ENCODE peak calls at places on chromosomes 2 and 18, in seven cellular contexts. W, P, X, Q, K, O and D are unnamed samples.

GRCh38 chr2:40451926-40452605 is at the start of gene SLC8A1:
- DNase-seq in W (peak; percentile 48), P (no peak), X (no peak), Q (no peak), K (peak; percentile 39), O (peak; percentile 49), D (no peak)

GRCh38 chr2:153354406-153354805 is 124.2 kb downstream of the RPRM start:
- DNase-seq in W (no peak), P (no peak), X (no peak), Q (peak; percentile 26), K (peak; percentile 0), O (no peak), D (no peak)

GRCh38 chr2:30217644-30218361 is 13.5 kb upstream of the LBH start:
- DNase-seq in W (no peak), P (no peak), X (no peak), Q (no peak), K (no peak), O (no peak), D (peak; percentile 87)

GRCh38 chr18:25941556-25941955 is 148.9 kb downstream of the SS18 start:
- DNase-seq in W (no peak), P (no peak), X (no peak), Q (no peak), K (peak; percentile 2), O (peak; percentile 2), D (no peak)

GRCh38 chr18:79849328-79850207 is 51.8 kb downstream of the KCNG2 start:
- DNase-seq in W (no peak), P (no peak), X (no peak), Q (no peak), K (no peak), O (no peak), D (no peak)

GRCh38 chr18:24741961-24742738 is 281.7 kb downstream of the HRH4 start:
- DNase-seq in W (peak; percentile 62), P (no peak), X (no peak), Q (no peak), K (no peak), O (peak; percentile 74), D (no peak)

GRCh38 chr18:50559750-50560680 is at the start of gene MAPK4:
- DNase-seq in W (peak; percentile 8), P (no peak), X (peak; percentile 34), Q (peak; percentile 1), K (peak; percentile 20), O (no peak), D (peak; percentile 37)

GRCh38 chr18:37520508-37520907 is 45.1 kb downstream of the CELF4 start:
- DNase-seq in W (no peak), P (no peak), X (no peak), Q (no peak), K (no peak), O (no peak), D (no peak)

GRCh38 chr2:43524180-43524965 is 71.5 kb downstream of the THADA start:
- DNase-seq in W (peak; percentile 4), P (no peak), X (no peak), Q (no peak), K (no peak), O (peak; percentile 28), D (no peak)

GRCh38 chr2:152620218-152620617 is 97.0 kb downstream of the PRPF40A start:
- DNase-seq in W (peak; percentile 25), P (no peak), X (no peak), Q (no peak), K (no peak), O (no peak), D (no peak)

GRCh38 chr2:113203901-113204519 is 30.2 kb downstream of the PSD4 start:
- DNase-seq in W (peak; percentile 53), P (no peak), X (peak; percentile 80), Q (peak; percentile 76), K (peak; percentile 76), O (peak; percentile 68), D (peak; percentile 81)

GRCh38 chr2:173350383-173350782 is 4.3 kb upstream of the CDCA7 start:
- DNase-seq in W (no peak), P (no peak), X (no peak), Q (no peak), K (no peak), O (no peak), D (no peak)

GRCh38 chr2:42504364-42505230 is 10.8 kb upstream of the KCNG3 start:
- DNase-seq in W (no peak), P (no peak), X (no peak), Q (no peak), K (no peak), O (no peak), D (no peak)

GRCh38 chr2:157053876-157054275 is 203.6 kb upstream of the GALNT5 start:
- DNase-seq in W (no peak), P (no peak), X (no peak), Q (no peak), K (peak; percentile 17), O (no peak), D (no peak)

GRCh38 chr2:197239434-197239833 is 71.1 kb downstream of the ANKRD44 start:
- DNase-seq in W (no peak), P (no peak), X (no peak), Q (no peak), K (no peak), O (no peak), D (no peak)

GRCh38 chr18:50569930-50570329 is 10.0 kb downstream of the MAPK4 start:
- DNase-seq in W (no peak), P (no peak), X (peak; percentile 3), Q (no peak), K (no peak), O (no peak), D (no peak)

GRCh38 chr2:149307014-149307413 is 23.4 kb upstream of the LYPD6 start:
- DNase-seq in W (peak; percentile 30), P (no peak), X (no peak), Q (no peak), K (no peak), O (no peak), D (no peak)

GRCh38 chr2:215835641-215836040 is 177.7 kb downstream of the MREG start:
- DNase-seq in W (no peak), P (no peak), X (no peak), Q (no peak), K (no peak), O (no peak), D (no peak)

GRCh38 chr2:236008857-236009256 is 159.3 kb downstream of the GBX2 start:
- DNase-seq in W (no peak), P (no peak), X (no peak), Q (no peak), K (no peak), O (no peak), D (no peak)

GRCh38 chr2:174063492-174064092 is 98.4 kb upstream of the SP3 start:
- DNase-seq in W (no peak), P (no peak), X (no peak), Q (no peak), K (no peak), O (no peak), D (no peak)

DNA sequence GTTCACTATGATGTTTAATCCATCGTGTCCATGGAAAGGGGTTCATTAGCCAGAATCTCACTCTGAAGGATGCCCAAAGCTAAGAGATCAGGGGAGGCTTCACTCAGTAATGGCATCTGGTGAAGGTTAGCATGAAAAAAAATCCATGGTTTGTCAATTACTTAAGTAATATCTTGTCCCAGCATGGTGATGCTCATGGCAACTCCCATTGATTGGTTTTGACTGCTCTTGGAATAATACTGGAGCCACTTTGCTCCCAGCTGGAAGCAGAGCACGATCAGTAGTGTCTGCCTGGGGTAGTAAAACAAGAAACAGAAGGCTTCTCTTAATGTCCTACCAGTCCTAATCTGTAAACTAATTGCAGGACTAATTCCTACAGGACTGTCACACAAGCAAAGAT is 799.4 kb downstream of the CNTNAP5 start:
- DNase-seq in W (no peak), P (no peak), X (no peak), Q (no peak), K (no peak), O (no peak), D (no peak)
- H3K4me3 ChIP-seq in W (no peak overlapping the region), P (no peak overlapping the region), X (no peak overlapping the region), Q (no peak overlapping the region), K (no peak overlapping the region), O (no peak overlapping the region), D (no peak overlapping the region)

DNA sequence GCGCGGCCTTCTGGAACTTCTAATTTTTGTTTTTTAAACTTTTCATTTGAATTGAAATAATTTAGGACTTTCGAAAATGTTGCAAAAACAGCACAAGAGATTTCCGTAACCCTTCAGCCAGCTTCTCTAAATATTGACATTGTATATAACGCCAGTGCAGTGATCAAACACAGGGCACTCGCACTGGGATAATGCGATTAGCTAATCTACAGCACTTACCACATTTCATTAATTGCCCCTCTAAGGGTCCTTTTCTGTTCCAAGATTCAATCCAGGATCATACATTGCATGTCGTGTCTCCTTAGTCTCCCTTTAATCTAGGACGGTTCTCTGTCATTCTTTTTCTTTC is 342 bp upstream of the CD302 start:
- DNase-seq in W (no peak), P (no peak), X (no peak), Q (no peak), K (no peak), O (no peak), D (no peak)
- H3K4me3 ChIP-seq in W (peak overlapping the region; percentile 87), P (peak overlapping the region; percentile 98), X (peak overlapping the region; percentile 21), Q (peak overlapping the region; percentile 74), K (peak overlapping the region; percentile 88), O (peak overlapping the region; percentile 90), D (peak overlapping the region; percentile 80)

GRCh38 chr18:23661735-23662308 is 889 bp downstream of the ANKRD29 start:
- DNase-seq in W (no peak), P (no peak), X (no peak), Q (no peak), K (no peak), O (no peak), D (no peak)
- H3K4me3 ChIP-seq in W (peak overlapping the region; percentile 47), P (peak overlapping the region; percentile 70), X (no peak overlapping the region), Q (peak overlapping the region; percentile 33), K (peak overlapping the region; percentile 49), O (peak overlapping the region; percentile 52), D (peak overlapping the region; percentile 47)

GRCh38 chr2:101388232-101388631 is 929 bp upstream of the CREG2 start:
- DNase-seq in W (peak; percentile 31), P (no peak), X (no peak), Q (peak; percentile 40), K (peak; percentile 52), O (peak; percentile 60), D (no peak)

GRCh38 chr2:101383016-101383541 is 4.2 kb downstream of the CREG2 start:
- DNase-seq in W (no peak), P (no peak), X (no peak), Q (no peak), K (no peak), O (no peak), D (no peak)

GRCh38 chr2:101382406-101382805 is 4.9 kb downstream of the CREG2 start:
- DNase-seq in W (no peak), P (no peak), X (no peak), Q (no peak), K (no peak), O (no peak), D (no peak)

GRCh38 chr2:101387151-101387807 is at the start of gene CREG2:
- DNase-seq in W (peak; percentile 53), P (no peak), X (peak; percentile 19), Q (peak; percentile 51), K (peak; percentile 56), O (peak; percentile 55), D (peak; percentile 27)

DNA sequence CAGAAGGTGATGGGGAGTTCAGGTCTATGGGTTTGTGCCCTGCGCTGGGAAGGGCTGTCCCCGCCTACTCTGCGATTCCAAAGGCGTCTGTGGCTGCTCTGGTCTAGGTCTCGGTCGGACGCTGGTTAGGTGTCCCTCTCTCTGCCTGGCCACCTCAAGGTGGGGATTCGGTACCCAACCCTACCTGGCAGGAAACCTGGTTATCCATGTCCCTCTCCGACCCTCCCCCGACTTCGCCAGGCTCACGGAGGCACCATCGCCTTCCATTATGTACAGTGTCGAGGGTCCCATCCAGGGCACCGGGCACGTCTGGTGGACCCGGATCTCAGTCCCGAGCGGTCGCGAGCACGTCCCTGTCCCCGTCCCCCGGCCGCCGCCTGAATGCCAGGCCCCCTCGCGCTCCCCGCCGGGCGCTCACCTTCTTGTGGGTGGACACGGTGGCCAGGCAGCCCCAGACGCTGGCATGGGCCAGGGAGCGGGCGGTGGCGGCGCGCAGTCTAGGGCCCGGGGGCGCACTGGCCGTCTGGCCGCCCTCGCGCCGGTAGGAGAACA is 628 bp downstream of the CREG2 start:
- DNase-seq in W (no peak), P (no peak), X (no peak), Q (no peak), K (no peak), O (no peak), D (no peak)
- H3K4me3 ChIP-seq in W (peak overlapping the region; percentile 24), P (peak overlapping the region; percentile 71), X (no peak overlapping the region), Q (peak overlapping the region; percentile 22), K (peak overlapping the region; percentile 32), O (peak overlapping the region; percentile 45), D (peak overlapping the region; percentile 29)